ENCODE peak calls at places on chromosomes 5 and 9, in eight cellular contexts. B is breast epithelium, N is heart left ventricle, A is body of pancreas, U is adrenal gland, K is tibial nerve, S is prostate gland, O is HCT116. T is an unnamed sample.

GRCh38 chr5:156473271-156473935 is 146.4 kb downstream of the SGCD start:
- DNase-seq in S (no peak), B (no peak), A (no peak), K (no peak), O (no peak), U (no peak), N (no peak), T (no peak)

GRCh38 chr5:65817936-65818335 is 95.9 kb downstream of the NLN start:
- DNase-seq in K (no peak), A (no peak), S (no peak), U (no peak), N (no peak), B (no peak), O (no peak), T (no peak)

GRCh38 chr5:57736716-57737115 is 254.1 kb upstream of the ACTBL2 start:
- DNase-seq in A (no peak), U (no peak), O (no peak), B (no peak), S (no peak), N (no peak), K (no peak), T (no peak)

GRCh38 chr5:9851458-9851857 is 221.3 kb upstream of the TAS2R1 start:
- DNase-seq in K (no peak), U (no peak), O (no peak), S (no peak), N (no peak), B (no peak), A (peak; percentile 3), T (no peak)

GRCh38 chr5:135185461-135186075 is 151.5 kb upstream of the PITX1 start:
- DNase-seq in A (no peak), K (no peak), O (no peak), U (no peak), N (no peak), S (peak; percentile 36), B (peak; percentile 77), T (no peak)

GRCh38 chr9:98047002-98047401 is 9.5 kb upstream of the NANS start:
- DNase-seq in N (no peak), A (no peak), K (no peak), S (no peak), B (no peak), O (no peak), U (no peak), T (no peak)

GRCh38 chr5:145711417-145711816 is 123.7 kb downstream of the PRELID2 start:
- DNase-seq in U (no peak), O (no peak), N (no peak), B (no peak), S (no peak), A (no peak), K (no peak), T (no peak)

GRCh38 chr5:53331463-53331862 is 149.0 kb upstream of the FST start:
- DNase-seq in S (no peak), O (no peak), B (no peak), K (no peak), A (no peak), U (no peak), N (no peak), T (no peak)

GRCh38 chr5:94983861-94984535 is 300.9 kb downstream of the MCTP1 start:
- DNase-seq in U (no peak), O (no peak), S (no peak), B (no peak), K (no peak), A (no peak), N (no peak), T (no peak)

GRCh38 chr9:113220467-113221002 is 542 bp downstream of the FKBP15 start:
- DNase-seq in A (no peak), S (no peak), N (no peak), U (no peak), B (no peak), O (no peak), K (no peak), T (no peak)

GRCh38 chr5:169408735-169409134 is 107.8 kb upstream of the SLIT3 start:
- DNase-seq in U (no peak), S (no peak), N (no peak), O (no peak), B (no peak), A (no peak), K (no peak), T (no peak)

GRCh38 chr5:119355636-119356383 is at the start of gene TNFAIP8:
- DNase-seq in U (peak; percentile 63), K (peak; percentile 22), N (peak; percentile 81), S (peak; percentile 43), O (no peak), B (peak; percentile 31), A (peak; percentile 70), T (peak; percentile 59)

GRCh38 chr5:28779161-28779754 is 1740.9 kb upstream of the CDH9 start:
- DNase-seq in K (no peak), B (no peak), S (no peak), N (no peak), A (no peak), O (no peak), U (no peak), T (no peak)

GRCh38 chr9:83629433-83630104 is 6.6 kb downstream of the IDNK start:
- DNase-seq in S (no peak), K (no peak), N (no peak), B (no peak), A (no peak), U (no peak), O (no peak), T (no peak)

GRCh38 chr9:2874001-2874750 is 30.3 kb upstream of the PUM3 start:
- DNase-seq in A (no peak), B (no peak), S (no peak), U (no peak), O (no peak), K (no peak), N (no peak), T (no peak)

GRCh38 chr5:37723147-37723961 is 116.5 kb downstream of the GDNF start:
- DNase-seq in K (no peak), B (no peak), O (peak; percentile 12), S (no peak), U (no peak), N (no peak), A (no peak), T (peak; percentile 26)

GRCh38 chr9:134378901-134379338 is 52.7 kb downstream of the RXRA start:
- DNase-seq in U (peak; percentile 91), B (peak; percentile 61), N (no peak), A (peak; percentile 56), S (peak; percentile 94), O (peak; percentile 37), K (no peak), T (peak; percentile 79)

GRCh38 chr9:5453673-5454072 is 3.3 kb downstream of the CD274 start:
- DNase-seq in B (no peak), U (no peak), S (no peak), O (no peak), A (no peak), N (no peak), K (no peak), T (no peak)

GRCh38 chr9:5455181-5455580 is 4.8 kb downstream of the CD274 start:
- DNase-seq in N (no peak), O (no peak), S (no peak), U (no peak), K (no peak), B (no peak), A (no peak), T (no peak)

GRCh38 chr9:5460157-5460556 is 9.8 kb downstream of the CD274 start:
- DNase-seq in K (no peak), O (no peak), N (no peak), A (no peak), B (no peak), S (no peak), U (no peak), T (no peak)

GRCh38 chr9:5459289-5459829 is 9.0 kb downstream of the CD274 start:
- DNase-seq in S (no peak), B (no peak), O (no peak), A (no peak), N (no peak), K (no peak), U (no peak), T (no peak)
- TF ChIP-seq POLR2A in S (no peak), B (no peak), O (no peak), A (no peak), N (no peak), K (no peak), U (no peak), T (no peak)

DNA sequence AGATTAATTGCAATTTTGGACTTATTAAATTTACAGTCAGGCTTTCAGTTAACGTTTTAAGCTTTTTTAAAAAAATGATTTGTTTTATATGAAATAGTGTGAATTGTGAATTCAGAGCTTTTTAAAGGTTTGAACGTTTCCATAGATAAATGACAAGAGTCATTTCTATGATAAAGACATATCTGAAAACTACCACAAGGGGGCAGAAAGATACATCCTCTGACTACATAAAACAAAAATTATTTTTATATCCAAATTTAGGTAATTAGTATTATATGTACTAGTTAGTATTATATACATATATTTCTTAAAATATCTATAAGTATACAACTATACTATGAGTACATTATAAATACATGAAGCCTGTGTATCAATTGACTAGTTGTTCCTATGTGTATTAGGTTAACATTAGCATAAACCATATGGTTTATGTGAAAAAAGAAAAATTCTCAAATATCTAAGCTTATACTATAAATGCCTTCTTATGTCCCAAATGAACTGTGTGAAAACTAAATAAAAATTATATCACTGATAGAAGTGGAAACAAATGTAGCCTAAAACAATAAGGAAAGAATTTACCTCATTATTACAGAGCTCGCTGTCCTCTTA is 155.2 kb downstream of the MEF2C start:
- DNase-seq in O (peak; percentile 15), N (no peak), A (no peak), U (no peak), K (no peak), B (no peak), S (no peak), T (no peak)
- TF ChIP-seq CTCF in O (peak; percentile 21), N (peak; percentile 72), A (peak; percentile 35), U (peak; percentile 61), K (peak; percentile 42), B (no peak), S (peak; percentile 38), T (peak; percentile 35)

GRCh38 chr9:6870149-6870548 is 112.4 kb downstream of the KDM4C start:
- DNase-seq in B (no peak), K (no peak), A (no peak), O (no peak), S (no peak), N (no peak), U (no peak), T (no peak)
- H3K4me1 ChIP-seq in B (no peaks in the 10 kb centered on the region), K (no peaks in the 10 kb centered on the region), A (peaks cover 11% of the 10 kb centered on the region), O (no peaks in the 10 kb centered on the region), S (no peaks in the 10 kb centered on the region), N (peaks cover 20% of the 10 kb centered on the region), U (peaks cover 9% of the 10 kb centered on the region), T (no peaks in the 10 kb centered on the region)

DNA sequence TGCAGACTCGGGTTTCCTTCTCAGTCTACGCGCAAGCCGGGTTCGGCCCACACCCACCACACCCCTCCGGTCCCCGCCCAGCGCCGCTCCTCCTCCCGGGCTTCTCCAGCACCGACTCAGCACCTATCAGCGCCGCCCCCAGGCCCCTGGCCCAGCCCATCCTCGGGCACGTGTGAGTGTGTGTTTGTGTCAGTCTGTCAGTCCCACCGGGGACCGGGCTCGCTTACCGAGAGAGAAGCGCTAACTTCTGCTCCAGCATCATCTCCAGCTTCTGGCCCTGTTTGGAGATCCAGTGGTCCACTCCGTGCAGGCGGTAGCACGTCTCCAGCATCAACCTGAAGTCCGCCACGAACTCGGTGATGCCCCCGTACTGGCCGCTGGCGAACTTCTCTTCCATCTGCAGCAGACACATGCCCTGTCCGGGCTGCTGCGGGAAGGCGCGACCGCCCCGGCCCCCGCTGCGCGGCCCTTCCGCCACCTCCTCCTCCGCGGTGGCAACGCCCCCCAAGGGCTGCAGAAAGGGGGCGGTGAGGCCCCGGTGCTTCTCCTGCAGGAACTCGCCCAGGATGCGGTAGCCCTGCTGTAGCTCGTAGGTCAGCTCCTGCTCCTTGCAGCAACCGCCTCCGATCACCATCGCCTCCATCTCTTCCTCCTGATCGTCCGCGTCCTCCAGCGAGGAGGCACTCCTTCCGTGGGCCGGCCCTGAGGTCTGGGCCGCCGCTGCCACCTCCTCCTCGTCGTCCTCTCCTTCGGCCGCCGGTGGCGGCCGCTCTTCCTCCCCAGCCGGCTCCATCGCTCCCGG is 8.3 kb downstream of the RANBP6 start:
- DNase-seq in S (peak; percentile 86), O (peak; percentile 72), B (peak; percentile 73), N (peak; percentile 95), A (peak; percentile 92), K (peak; percentile 68), U (peak; percentile 94), T (peak; percentile 93)
- TF ChIP-seq POLR2A in S (no peak), O (no peak), B (no peak), N (no peak), A (peak; percentile 33), K (no peak), U (peak; percentile 23), T (no peak)